ENCODE peak calls at places on chromosomes 7 and 10, in seven cellular contexts. One of them, this sample, is unnamed.

GRCh38 chr10:73506491-73506890 is 10.7 kb upstream of the PPP3CB start:
- DNase-seq in RWPE1: no peak
- DNase-seq in activated CD4-positive, alpha-beta T cell treated with anti-CD3 and anti-CD28 coated beads for 48 hours: no peak
- DNase-seq in immature natural killer cell: no peak
- DNase-seq in activated naive CD8-positive, alpha-beta T cell treated with anti-CD3 and anti-CD28 coated beads, Interleukin-2, amount 50 U/mL, for 16 hours: no peak
- DNase-seq in adrenal gland: no peak
- DNase-seq in stimulated activated CD8-positive, alpha-beta memory T cell treated with anti-CD3 and anti-CD28 coated beads, Interleukin-4, amount 100 ng/mL, for 48 hours: no peak
- DNase-seq in this sample: no peak

GRCh38 chr7:31487476-31487875 is 26.4 kb upstream of the ITPRID1 start:
- DNase-seq in RWPE1: no peak
- DNase-seq in activated CD4-positive, alpha-beta T cell treated with anti-CD3 and anti-CD28 coated beads for 48 hours: no peak
- DNase-seq in immature natural killer cell: no peak
- DNase-seq in activated naive CD8-positive, alpha-beta T cell treated with anti-CD3 and anti-CD28 coated beads, Interleukin-2, amount 50 U/mL, for 16 hours: no peak
- DNase-seq in adrenal gland: no peak
- DNase-seq in stimulated activated CD8-positive, alpha-beta memory T cell treated with anti-CD3 and anti-CD28 coated beads, Interleukin-4, amount 100 ng/mL, for 48 hours: no peak
- DNase-seq in this sample: no peak

GRCh38 chr7:157975401-157976372 is 611.9 kb downstream of the PTPRN2 start:
- DNase-seq in RWPE1: no peak
- DNase-seq in activated CD4-positive, alpha-beta T cell treated with anti-CD3 and anti-CD28 coated beads for 48 hours: no peak
- DNase-seq in immature natural killer cell: no peak
- DNase-seq in activated naive CD8-positive, alpha-beta T cell treated with anti-CD3 and anti-CD28 coated beads, Interleukin-2, amount 50 U/mL, for 16 hours: no peak
- DNase-seq in adrenal gland: no peak
- DNase-seq in stimulated activated CD8-positive, alpha-beta memory T cell treated with anti-CD3 and anti-CD28 coated beads, Interleukin-4, amount 100 ng/mL, for 48 hours: no peak
- DNase-seq in this sample: no peak

GRCh38 chr10:125054664-125055273 is 105.6 kb downstream of the CTBP2 start:
- DNase-seq in RWPE1: no peak
- DNase-seq in activated CD4-positive, alpha-beta T cell treated with anti-CD3 and anti-CD28 coated beads for 48 hours: no peak
- DNase-seq in immature natural killer cell: no peak
- DNase-seq in activated naive CD8-positive, alpha-beta T cell treated with anti-CD3 and anti-CD28 coated beads, Interleukin-2, amount 50 U/mL, for 16 hours: no peak
- DNase-seq in adrenal gland: no peak
- DNase-seq in stimulated activated CD8-positive, alpha-beta memory T cell treated with anti-CD3 and anti-CD28 coated beads, Interleukin-4, amount 100 ng/mL, for 48 hours: no peak
- DNase-seq in this sample: no peak

GRCh38 chr7:57362868-57363267 is 87.1 kb upstream of the ZNF716 start:
- DNase-seq in RWPE1: no peak
- DNase-seq in activated CD4-positive, alpha-beta T cell treated with anti-CD3 and anti-CD28 coated beads for 48 hours: no peak
- DNase-seq in immature natural killer cell: no peak
- DNase-seq in activated naive CD8-positive, alpha-beta T cell treated with anti-CD3 and anti-CD28 coated beads, Interleukin-2, amount 50 U/mL, for 16 hours: no peak
- DNase-seq in adrenal gland: peak; percentile 67
- DNase-seq in stimulated activated CD8-positive, alpha-beta memory T cell treated with anti-CD3 and anti-CD28 coated beads, Interleukin-4, amount 100 ng/mL, for 48 hours: no peak
- DNase-seq in this sample: no peak

GRCh38 chr10:34187201-34187600 is 627.9 kb downstream of the PARD3 start:
- DNase-seq in RWPE1: no peak
- DNase-seq in activated CD4-positive, alpha-beta T cell treated with anti-CD3 and anti-CD28 coated beads for 48 hours: no peak
- DNase-seq in immature natural killer cell: no peak
- DNase-seq in activated naive CD8-positive, alpha-beta T cell treated with anti-CD3 and anti-CD28 coated beads, Interleukin-2, amount 50 U/mL, for 16 hours: no peak
- DNase-seq in adrenal gland: no peak
- DNase-seq in stimulated activated CD8-positive, alpha-beta memory T cell treated with anti-CD3 and anti-CD28 coated beads, Interleukin-4, amount 100 ng/mL, for 48 hours: no peak
- DNase-seq in this sample: no peak

GRCh38 chr7:44565795-44566559 is 7.7 kb downstream of the DDX56 start:
- DNase-seq in RWPE1: no peak
- DNase-seq in activated CD4-positive, alpha-beta T cell treated with anti-CD3 and anti-CD28 coated beads for 48 hours: no peak
- DNase-seq in immature natural killer cell: no peak
- DNase-seq in activated naive CD8-positive, alpha-beta T cell treated with anti-CD3 and anti-CD28 coated beads, Interleukin-2, amount 50 U/mL, for 16 hours: no peak
- DNase-seq in adrenal gland: no peak
- DNase-seq in stimulated activated CD8-positive, alpha-beta memory T cell treated with anti-CD3 and anti-CD28 coated beads, Interleukin-4, amount 100 ng/mL, for 48 hours: no peak
- DNase-seq in this sample: no peak

GRCh38 chr7:111198255-111198654 is 107.3 kb downstream of the LRRN3 start:
- DNase-seq in RWPE1: peak; percentile 84
- DNase-seq in activated CD4-positive, alpha-beta T cell treated with anti-CD3 and anti-CD28 coated beads for 48 hours: no peak
- DNase-seq in immature natural killer cell: no peak
- DNase-seq in activated naive CD8-positive, alpha-beta T cell treated with anti-CD3 and anti-CD28 coated beads, Interleukin-2, amount 50 U/mL, for 16 hours: no peak
- DNase-seq in adrenal gland: no peak
- DNase-seq in stimulated activated CD8-positive, alpha-beta memory T cell treated with anti-CD3 and anti-CD28 coated beads, Interleukin-4, amount 100 ng/mL, for 48 hours: no peak
- DNase-seq in this sample: peak; percentile 69

GRCh38 chr10:25465582-25466372 is 291.0 kb downstream of the GPR158 start:
- DNase-seq in RWPE1: no peak
- DNase-seq in activated CD4-positive, alpha-beta T cell treated with anti-CD3 and anti-CD28 coated beads for 48 hours: no peak
- DNase-seq in immature natural killer cell: no peak
- DNase-seq in activated naive CD8-positive, alpha-beta T cell treated with anti-CD3 and anti-CD28 coated beads, Interleukin-2, amount 50 U/mL, for 16 hours: no peak
- DNase-seq in adrenal gland: no peak
- DNase-seq in stimulated activated CD8-positive, alpha-beta memory T cell treated with anti-CD3 and anti-CD28 coated beads, Interleukin-4, amount 100 ng/mL, for 48 hours: no peak
- DNase-seq in this sample: no peak

GRCh38 chr10:124145109-124145860 is 51.9 kb upstream of the CHST15 start:
- DNase-seq in RWPE1: no peak
- DNase-seq in activated CD4-positive, alpha-beta T cell treated with anti-CD3 and anti-CD28 coated beads for 48 hours: no peak
- DNase-seq in immature natural killer cell: peak; percentile 22
- DNase-seq in activated naive CD8-positive, alpha-beta T cell treated with anti-CD3 and anti-CD28 coated beads, Interleukin-2, amount 50 U/mL, for 16 hours: no peak
- DNase-seq in adrenal gland: peak; percentile 55
- DNase-seq in stimulated activated CD8-positive, alpha-beta memory T cell treated with anti-CD3 and anti-CD28 coated beads, Interleukin-4, amount 100 ng/mL, for 48 hours: no peak
- DNase-seq in this sample: no peak

This sample was measured in Caki2.